ENCODE peak calls at places on chromosome 2, in five cellular contexts. One of them, this sample, is unnamed.

GRCh38 chr2:207764096-207764630 is 5.5 kb downstream of the FZD5 start:
- DNase-seq in adrenal gland: no peak
- DNase-seq in nucleus accumbens: no peak
- DNase-seq in GM13977: no peak
- DNase-seq in RKO: no peak
- DNase-seq in this sample: no peak

GRCh38 chr2:98463081-98463481 is 18.4 kb downstream of the INPP4A start:
- DNase-seq in nucleus accumbens: no peak
- DNase-seq in adrenal gland: peak
- DNase-seq in GM13977: no peak
- DNase-seq in RKO: no peak
- DNase-seq in this sample: no peak

GRCh38 chr2:225120175-225120574 is 77.9 kb upstream of the DOCK10 start:
- DNase-seq in RKO: no peak
- DNase-seq in nucleus accumbens: no peak
- DNase-seq in GM13977: no peak
- DNase-seq in adrenal gland: no peak
- DNase-seq in this sample: no peak

GRCh38 chr2:240237609-240238151 is 97.2 kb upstream of the OTOS start:
- DNase-seq in RKO: peak
- DNase-seq in GM13977: no peak
- DNase-seq in nucleus accumbens: no peak
- DNase-seq in adrenal gland: peak
- DNase-seq in this sample: no peak

GRCh38 chr2:30706534-30707303 is 100.5 kb downstream of the CAPN13 start:
- DNase-seq in nucleus accumbens: peak
- DNase-seq in GM13977: peak
- DNase-seq in adrenal gland: peak
- DNase-seq in RKO: peak
- DNase-seq in this sample: peak

GRCh38 chr2:72325592-72326422 is 178.1 kb upstream of the CYP26B1 start:
- DNase-seq in adrenal gland: peak
- DNase-seq in nucleus accumbens: no peak
- DNase-seq in RKO: peak
- DNase-seq in GM13977: peak
- DNase-seq in this sample: no peak

GRCh38 chr2:120767486-120768005 is 31.9 kb downstream of the GLI2 start:
- DNase-seq in GM13977: no peak
- DNase-seq in RKO: no peak
- DNase-seq in adrenal gland: no peak
- DNase-seq in nucleus accumbens: no peak
- DNase-seq in this sample: no peak

GRCh38 chr2:28678944-28679343 is 72.7 kb upstream of the PPP1CB start:
- DNase-seq in GM13977: peak
- DNase-seq in RKO: no peak
- DNase-seq in adrenal gland: no peak
- DNase-seq in nucleus accumbens: no peak
- DNase-seq in this sample: no peak

GRCh38 chr2:60818272-60818671 is 62.2 kb downstream of the PAPOLG start:
- DNase-seq in nucleus accumbens: no peak
- DNase-seq in adrenal gland: no peak
- DNase-seq in GM13977: no peak
- DNase-seq in RKO: no peak
- DNase-seq in this sample: peak

GRCh38 chr2:85732467-85733120 is 21.2 kb upstream of the ATOH8 start:
- DNase-seq in RKO: no peak
- DNase-seq in nucleus accumbens: no peak
- DNase-seq in GM13977: no peak
- DNase-seq in adrenal gland: no peak
- DNase-seq in this sample: no peak

GRCh38 chr2:1593371-1594205 is 150.7 kb downstream of the PXDN start:
- DNase-seq in nucleus accumbens: no peak
- DNase-seq in adrenal gland: no peak
- DNase-seq in RKO: peak
- DNase-seq in GM13977: no peak
- DNase-seq in this sample: no peak

GRCh38 chr2:231946241-231946814 is 15.2 kb upstream of the DIS3L2 start:
- DNase-seq in RKO: no peak
- DNase-seq in nucleus accumbens: no peak
- DNase-seq in adrenal gland: no peak
- DNase-seq in GM13977: no peak
- DNase-seq in this sample: no peak

GRCh38 chr2:240894006-240894405 is 1.9 kb downstream of the MAB21L4 start:
- DNase-seq in adrenal gland: no peak
- DNase-seq in RKO: no peak
- DNase-seq in GM13977: no peak
- DNase-seq in nucleus accumbens: no peak
- DNase-seq in this sample: no peak

GRCh38 chr2:31457651-31458050 is 43.1 kb upstream of the XDH start:
- DNase-seq in RKO: no peak
- DNase-seq in GM13977: no peak
- DNase-seq in adrenal gland: no peak
- DNase-seq in nucleus accumbens: no peak
- DNase-seq in this sample: no peak

GRCh38 chr2:72859831-72860262 is 27.4 kb upstream of the SPR start:
- DNase-seq in adrenal gland: peak
- DNase-seq in RKO: peak
- DNase-seq in GM13977: peak
- DNase-seq in nucleus accumbens: no peak
- DNase-seq in this sample: peak

GRCh38 chr2:44392338-44392943 is 30.7 kb downstream of the CAMKMT start:
- DNase-seq in nucleus accumbens: no peak
- DNase-seq in RKO: peak
- DNase-seq in GM13977: no peak
- DNase-seq in adrenal gland: peak
- DNase-seq in this sample: peak

GRCh38 chr2:185787530-185788145 is 49.0 kb downstream of the FSIP2 start:
- DNase-seq in GM13977: no peak
- DNase-seq in nucleus accumbens: no peak
- DNase-seq in adrenal gland: no peak
- DNase-seq in RKO: peak
- DNase-seq in this sample: no peak

GRCh38 chr2:295081-295480 is 7.2 kb upstream of the ALKAL2 start:
- DNase-seq in GM13977: no peak
- DNase-seq in RKO: no peak
- DNase-seq in adrenal gland: no peak
- DNase-seq in nucleus accumbens: no peak
- DNase-seq in this sample: no peak

This sample was measured in activated CD4-positive, alpha-beta memory T cell treated with anti-CD3 and anti-CD28 coated beads, Interleukin-2, amount 10 ng/mL, durations not matched to agents 7 days and 5 days.